ENCODE peak calls at places on chromosomes 5 and 9, in five cellular contexts. One of them, this sample, is unnamed.

GRCh38 chr9:119853126-119853525 is 483.9 kb upstream of the BRINP1 start:
- DNase-seq in right lobe of liver: no peak
- DNase-seq in Panc1: no peak
- DNase-seq in activated B cell treated with CpG ODN at 0.5 μM for 24 hours: no peak
- DNase-seq in mesothelial cell of epicardium: no peak
- DNase-seq in this sample: no peak

GRCh38 chr5:73282923-73283322 is 109.9 kb downstream of the TMEM174 start:
- DNase-seq in mesothelial cell of epicardium: no peak
- DNase-seq in right lobe of liver: no peak
- DNase-seq in Panc1: no peak
- DNase-seq in activated B cell treated with CpG ODN at 0.5 μM for 24 hours: no peak
- DNase-seq in this sample: no peak

GRCh38 chr5:147712024-147712423 is 70.5 kb downstream of the JAKMIP2 start:
- DNase-seq in activated B cell treated with CpG ODN at 0.5 μM for 24 hours: no peak
- DNase-seq in Panc1: no peak
- DNase-seq in mesothelial cell of epicardium: no peak
- DNase-seq in right lobe of liver: no peak
- DNase-seq in this sample: no peak

GRCh38 chr9:4298255-4299005 is 1.4 kb downstream of the GLIS3 start:
- DNase-seq in activated B cell treated with CpG ODN at 0.5 μM for 24 hours: no peak
- DNase-seq in right lobe of liver: peak; percentile 63
- DNase-seq in Panc1: no peak
- DNase-seq in mesothelial cell of epicardium: peak; percentile 41
- DNase-seq in this sample: peak; percentile 30

GRCh38 chr5:88671408-88671807 is 211.6 kb downstream of the MEF2C start:
- DNase-seq in Panc1: no peak
- DNase-seq in activated B cell treated with CpG ODN at 0.5 μM for 24 hours: no peak
- DNase-seq in mesothelial cell of epicardium: no peak
- DNase-seq in right lobe of liver: no peak
- DNase-seq in this sample: no peak

GRCh38 chr9:30536494-30536893 is 1847.9 kb upstream of the ACO1 start:
- DNase-seq in activated B cell treated with CpG ODN at 0.5 μM for 24 hours: no peak
- DNase-seq in Panc1: no peak
- DNase-seq in right lobe of liver: no peak
- DNase-seq in mesothelial cell of epicardium: no peak
- DNase-seq in this sample: no peak

GRCh38 chr5:39253211-39253610 is 33.8 kb upstream of the FYB1 start:
- DNase-seq in activated B cell treated with CpG ODN at 0.5 μM for 24 hours: no peak
- DNase-seq in mesothelial cell of epicardium: no peak
- DNase-seq in Panc1: no peak
- DNase-seq in right lobe of liver: no peak
- DNase-seq in this sample: no peak

GRCh38 chr5:151447174-151448037 is at the start of gene SLC36A1:
- DNase-seq in mesothelial cell of epicardium: peak; percentile 96
- DNase-seq in right lobe of liver: peak; percentile 96
- DNase-seq in activated B cell treated with CpG ODN at 0.5 μM for 24 hours: peak; percentile 94
- DNase-seq in Panc1: peak; percentile 80
- DNase-seq in this sample: peak; percentile 97

GRCh38 chr5:165871279-165871678 is 2365.9 kb downstream of the MAT2B start:
- DNase-seq in right lobe of liver: no peak
- DNase-seq in mesothelial cell of epicardium: no peak
- DNase-seq in activated B cell treated with CpG ODN at 0.5 μM for 24 hours: no peak
- DNase-seq in Panc1: no peak
- DNase-seq in this sample: no peak

GRCh38 chr5:50445281-50445949 is 4.3 kb upstream of the EMB start:
- DNase-seq in mesothelial cell of epicardium: no peak
- DNase-seq in right lobe of liver: no peak
- DNase-seq in Panc1: no peak
- DNase-seq in activated B cell treated with CpG ODN at 0.5 μM for 24 hours: no peak
- DNase-seq in this sample: no peak

GRCh38 chr5:120088831-120089230 is 375.3 kb upstream of the PRR16 start:
- DNase-seq in mesothelial cell of epicardium: no peak
- DNase-seq in activated B cell treated with CpG ODN at 0.5 μM for 24 hours: no peak
- DNase-seq in right lobe of liver: no peak
- DNase-seq in Panc1: no peak
- DNase-seq in this sample: no peak

GRCh38 chr9:73980754-73981153 is 516.4 kb upstream of the RORB start:
- DNase-seq in mesothelial cell of epicardium: no peak
- DNase-seq in activated B cell treated with CpG ODN at 0.5 μM for 24 hours: no peak
- DNase-seq in Panc1: no peak
- DNase-seq in right lobe of liver: no peak
- DNase-seq in this sample: no peak

GRCh38 chr5:4907636-4908035 is 232.5 kb upstream of the ADAMTS16 start:
- DNase-seq in activated B cell treated with CpG ODN at 0.5 μM for 24 hours: no peak
- DNase-seq in mesothelial cell of epicardium: no peak
- DNase-seq in Panc1: no peak
- DNase-seq in right lobe of liver: no peak
- DNase-seq in this sample: no peak

GRCh38 chr9:114033397-114034103 is 44.5 kb downstream of the AMBP start:
- DNase-seq in Panc1: no peak
- DNase-seq in activated B cell treated with CpG ODN at 0.5 μM for 24 hours: no peak
- DNase-seq in mesothelial cell of epicardium: peak; percentile 53
- DNase-seq in right lobe of liver: peak; percentile 41
- DNase-seq in this sample: no peak

GRCh38 chr5:51650824-51651223 is 267.6 kb downstream of the ISL1 start:
- DNase-seq in activated B cell treated with CpG ODN at 0.5 μM for 24 hours: no peak
- DNase-seq in Panc1: no peak
- DNase-seq in right lobe of liver: no peak
- DNase-seq in mesothelial cell of epicardium: no peak
- DNase-seq in this sample: no peak

GRCh38 chr9:34884732-34885131 is 73.4 kb upstream of the PHF24 start:
- DNase-seq in Panc1: no peak
- DNase-seq in right lobe of liver: no peak
- DNase-seq in mesothelial cell of epicardium: no peak
- DNase-seq in activated B cell treated with CpG ODN at 0.5 μM for 24 hours: no peak
- DNase-seq in this sample: no peak

GRCh38 chr5:168991991-168992390 is 308.9 kb downstream of the SLIT3 start:
- DNase-seq in right lobe of liver: no peak
- DNase-seq in activated B cell treated with CpG ODN at 0.5 μM for 24 hours: no peak
- DNase-seq in mesothelial cell of epicardium: no peak
- DNase-seq in Panc1: no peak
- DNase-seq in this sample: no peak

GRCh38 chr5:168991311-168991710 is 309.6 kb downstream of the SLIT3 start:
- DNase-seq in activated B cell treated with CpG ODN at 0.5 μM for 24 hours: no peak
- DNase-seq in Panc1: no peak
- DNase-seq in right lobe of liver: no peak
- DNase-seq in mesothelial cell of epicardium: no peak
- DNase-seq in this sample: no peak

GRCh38 chr5:168995024-168995423 is 305.9 kb downstream of the SLIT3 start:
- DNase-seq in Panc1: no peak
- DNase-seq in mesothelial cell of epicardium: no peak
- DNase-seq in right lobe of liver: no peak
- DNase-seq in activated B cell treated with CpG ODN at 0.5 μM for 24 hours: no peak
- DNase-seq in this sample: no peak

GRCh38 chr5:168989731-168990505 is 311.0 kb downstream of the SLIT3 start:
- DNase-seq in activated B cell treated with CpG ODN at 0.5 μM for 24 hours: no peak
- DNase-seq in right lobe of liver: peak; percentile 47
- DNase-seq in mesothelial cell of epicardium: no peak
- DNase-seq in Panc1: no peak
- DNase-seq in this sample: no peak

DNA sequence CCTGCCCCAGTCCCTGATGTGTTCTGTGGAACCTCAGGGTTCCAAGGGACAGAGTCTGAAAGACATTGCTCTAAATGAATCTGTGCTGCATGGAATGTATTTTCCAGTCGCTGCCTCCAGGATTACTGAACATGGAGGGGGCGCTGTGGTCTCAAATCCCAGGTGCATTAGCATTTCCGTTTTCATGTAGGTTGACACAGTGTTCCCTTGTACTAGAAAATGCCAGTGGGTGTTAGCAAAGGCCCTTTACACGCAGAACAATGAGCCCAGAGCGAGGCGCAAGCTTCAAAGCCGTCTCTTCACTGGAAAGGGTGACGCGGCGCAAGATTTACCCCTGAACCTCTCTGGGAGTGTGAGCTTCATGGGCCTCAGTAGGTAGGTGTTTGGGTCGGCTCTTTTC is 308.3 kb downstream of the SLIT3 start:
- DNase-seq in activated B cell treated with CpG ODN at 0.5 μM for 24 hours: no peak
- DNase-seq in Panc1: no peak
- DNase-seq in mesothelial cell of epicardium: no peak
- DNase-seq in right lobe of liver: no peak
- DNase-seq in this sample: no peak
- TF ChIP-seq CTCF in activated B cell treated with CpG ODN at 0.5 μM for 24 hours: no peak
- TF ChIP-seq CTCF in Panc1: peak; percentile 69
- TF ChIP-seq CTCF in mesothelial cell of epicardium: peak; percentile 40
- TF ChIP-seq CTCF in right lobe of liver: no peak
- TF ChIP-seq CTCF in this sample: no peak

GRCh38 chr5:15254607-15255006 is 245.4 kb upstream of the FBXL7 start:
- DNase-seq in mesothelial cell of epicardium: no peak
- DNase-seq in right lobe of liver: no peak
- DNase-seq in activated B cell treated with CpG ODN at 0.5 μM for 24 hours: no peak
- DNase-seq in Panc1: no peak
- DNase-seq in this sample: no peak
- TF ChIP-seq CTCF in mesothelial cell of epicardium: no peak
- TF ChIP-seq CTCF in right lobe of liver: no peak
- TF ChIP-seq CTCF in activated B cell treated with CpG ODN at 0.5 μM for 24 hours: no peak
- TF ChIP-seq CTCF in Panc1: no peak
- TF ChIP-seq CTCF in this sample: no peak

GRCh38 chr5:142059304-142059940 is 46.6 kb upstream of the GNPDA1 start:
- DNase-seq in right lobe of liver: no peak
- DNase-seq in mesothelial cell of epicardium: no peak
- DNase-seq in Panc1: no peak
- DNase-seq in activated B cell treated with CpG ODN at 0.5 μM for 24 hours: no peak
- DNase-seq in this sample: no peak
- TF ChIP-seq CTCF in right lobe of liver: peak; percentile 7
- TF ChIP-seq CTCF in mesothelial cell of epicardium: no peak
- TF ChIP-seq CTCF in Panc1: no peak
- TF ChIP-seq CTCF in activated B cell treated with CpG ODN at 0.5 μM for 24 hours: no peak
- TF ChIP-seq CTCF in this sample: no peak

DNA sequence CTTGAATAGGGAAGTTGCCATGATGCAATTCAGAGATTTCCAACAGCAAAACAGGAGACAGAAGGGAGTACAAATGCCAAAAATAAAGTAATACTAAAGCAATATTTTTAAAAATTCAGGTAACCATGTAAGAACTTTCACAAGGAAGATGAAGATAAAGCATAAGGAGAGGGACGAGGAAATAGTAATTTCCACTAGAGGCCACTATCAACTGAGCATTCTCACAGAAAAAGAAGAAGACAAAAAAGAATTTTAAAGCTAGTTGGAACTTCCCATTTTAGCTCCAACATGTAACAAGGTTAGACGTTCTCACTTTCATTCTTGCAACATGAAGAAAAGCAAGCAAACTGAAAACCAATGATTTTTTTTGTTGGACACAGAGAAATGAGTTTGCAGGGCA is 779.9 kb upstream of the CDH6 start:
- DNase-seq in right lobe of liver: no peak
- DNase-seq in Panc1: no peak
- DNase-seq in mesothelial cell of epicardium: no peak
- DNase-seq in activated B cell treated with CpG ODN at 0.5 μM for 24 hours: no peak
- DNase-seq in this sample: no peak
- TF ChIP-seq CTCF in right lobe of liver: no peak
- TF ChIP-seq CTCF in Panc1: no peak
- TF ChIP-seq CTCF in mesothelial cell of epicardium: no peak
- TF ChIP-seq CTCF in activated B cell treated with CpG ODN at 0.5 μM for 24 hours: no peak
- TF ChIP-seq CTCF in this sample: no peak

GRCh38 chr9:137466041-137466799 is 7.1 kb upstream of the NSMF start:
- DNase-seq in Panc1: no peak
- DNase-seq in mesothelial cell of epicardium: no peak
- DNase-seq in right lobe of liver: no peak
- DNase-seq in activated B cell treated with CpG ODN at 0.5 μM for 24 hours: no peak
- DNase-seq in this sample: no peak
- TF ChIP-seq CTCF in Panc1: no peak
- TF ChIP-seq CTCF in mesothelial cell of epicardium: no peak
- TF ChIP-seq CTCF in right lobe of liver: no peak
- TF ChIP-seq CTCF in activated B cell treated with CpG ODN at 0.5 μM for 24 hours: no peak
- TF ChIP-seq CTCF in this sample: no peak

GRCh38 chr5:10699281-10699874 is 61.7 kb downstream of the DAP start:
- DNase-seq in Panc1: no peak
- DNase-seq in mesothelial cell of epicardium: no peak
- DNase-seq in activated B cell treated with CpG ODN at 0.5 μM for 24 hours: no peak
- DNase-seq in right lobe of liver: no peak
- DNase-seq in this sample: no peak

GRCh38 chr5:10702040-10702629 is 58.9 kb downstream of the DAP start:
- DNase-seq in activated B cell treated with CpG ODN at 0.5 μM for 24 hours: no peak
- DNase-seq in Panc1: no peak
- DNase-seq in mesothelial cell of epicardium: no peak
- DNase-seq in right lobe of liver: no peak
- DNase-seq in this sample: no peak

GRCh38 chr5:10701567-10702039 is 59.4 kb downstream of the DAP start:
- DNase-seq in mesothelial cell of epicardium: no peak
- DNase-seq in right lobe of liver: no peak
- DNase-seq in Panc1: no peak
- DNase-seq in activated B cell treated with CpG ODN at 0.5 μM for 24 hours: no peak
- DNase-seq in this sample: no peak

GRCh38 chr5:10700516-10700915 is 60.5 kb downstream of the DAP start:
- DNase-seq in Panc1: no peak
- DNase-seq in activated B cell treated with CpG ODN at 0.5 μM for 24 hours: no peak
- DNase-seq in right lobe of liver: no peak
- DNase-seq in mesothelial cell of epicardium: no peak
- DNase-seq in this sample: no peak

DNA sequence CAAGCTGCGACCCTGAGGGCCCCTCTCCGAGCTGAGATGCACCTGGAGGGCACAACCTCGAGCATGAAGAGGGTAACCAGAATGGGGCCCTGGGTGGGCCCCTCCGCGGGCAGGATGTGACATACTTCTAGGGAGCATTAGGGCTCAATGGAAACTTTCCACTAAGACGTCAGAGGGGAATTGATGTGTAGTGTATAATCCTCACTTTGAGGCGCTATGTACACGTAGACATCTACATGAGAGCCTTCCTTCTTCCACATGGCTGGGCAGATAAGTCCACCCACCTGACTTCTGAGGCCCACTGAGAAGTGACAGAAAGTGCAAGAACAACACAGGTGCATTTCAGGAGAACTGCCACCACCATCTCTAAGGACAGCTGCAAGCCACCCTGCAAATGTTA is 61.0 kb downstream of the DAP start:
- DNase-seq in mesothelial cell of epicardium: no peak
- DNase-seq in right lobe of liver: no peak
- DNase-seq in activated B cell treated with CpG ODN at 0.5 μM for 24 hours: no peak
- DNase-seq in Panc1: no peak
- DNase-seq in this sample: no peak
- TF ChIP-seq CTCF in mesothelial cell of epicardium: no peak
- TF ChIP-seq CTCF in right lobe of liver: no peak
- TF ChIP-seq CTCF in activated B cell treated with CpG ODN at 0.5 μM for 24 hours: no peak
- TF ChIP-seq CTCF in Panc1: no peak
- TF ChIP-seq CTCF in this sample: no peak

This sample was measured in omental fat pad.